ENCODE peak calls at places on chromosomes 4 and X, in four cellular contexts. R, Z, H and U are unnamed samples. For H3K4me1, the result is how much of the 10 kb centered on the place peaks cover.

GRCh38 chr4:62899607-62900364 is 1509.5 kb downstream of the TECRL start:
- DNase-seq in R (no peak), Z (no peak), H (no peak), U (no peak)

GRCh38 chr4:173793937-173794510 is 264.0 kb upstream of the HAND2 start:
- DNase-seq in R (no peak), Z (no peak), H (no peak), U (no peak)

GRCh38 chr4:19309365-19309764 is 942.3 kb upstream of the SLIT2 start:
- DNase-seq in R (no peak), Z (peak), H (no peak), U (no peak)

GRCh38 chrX:154457491-154458115 is 478 bp upstream of the PLXNA3 start:
- DNase-seq in R (no peak), Z (peak), H (no peak), U (peak)

GRCh38 chr4:87150498-87151261 is 69.7 kb downstream of the KLHL8 start:
- DNase-seq in R (peak), Z (peak), H (peak), U (peak)

GRCh38 chrX:38717871-38718270 is 83.4 kb upstream of the MID1IP1 start:
- DNase-seq in R (peak), Z (peak), H (no peak), U (peak)

GRCh38 chr4:128846063-128846462 is 36.6 kb downstream of the JADE1 start:
- DNase-seq in R (peak), Z (no peak), H (no peak), U (peak)

GRCh38 chr4:26226978-26227377 is 93.8 kb upstream of the RBPJ start:
- DNase-seq in R (no peak), Z (no peak), H (no peak), U (no peak)

GRCh38 chr4:108336076-108336475 is 167.3 kb upstream of the LEF1 start:
- DNase-seq in R (no peak), Z (no peak), H (no peak), U (no peak)

GRCh38 chr4:160928482-160928881 is 1235.3 kb downstream of the FSTL5 start:
- DNase-seq in R (no peak), Z (no peak), H (no peak), U (no peak)

GRCh38 chr4:26993541-26993940 is 132.9 kb downstream of the STIM2 start:
- DNase-seq in R (no peak), Z (no peak), H (no peak), U (no peak)

GRCh38 chr4:118281611-118282442 is 71.0 kb downstream of the PRSS12 start:
- DNase-seq in R (no peak), Z (peak), H (no peak), U (peak)

GRCh38 chr4:8754634-8755589 is 116.7 kb downstream of the HMX1 start:
- DNase-seq in R (no peak), Z (no peak), H (no peak), U (peak)

GRCh38 chrX:16199343-16199742 is 32.1 kb downstream of the MAGEB17 start:
- DNase-seq in R (no peak), Z (no peak), H (no peak), U (peak)

GRCh38 chrX:13167444-13168207 is 123.2 kb upstream of the FAM9C start:
- DNase-seq in R (no peak), Z (peak), H (peak), U (no peak)
- H3K27ac ChIP-seq in R (no peak), Z (peak), H (peak), U (peak)

DNA sequence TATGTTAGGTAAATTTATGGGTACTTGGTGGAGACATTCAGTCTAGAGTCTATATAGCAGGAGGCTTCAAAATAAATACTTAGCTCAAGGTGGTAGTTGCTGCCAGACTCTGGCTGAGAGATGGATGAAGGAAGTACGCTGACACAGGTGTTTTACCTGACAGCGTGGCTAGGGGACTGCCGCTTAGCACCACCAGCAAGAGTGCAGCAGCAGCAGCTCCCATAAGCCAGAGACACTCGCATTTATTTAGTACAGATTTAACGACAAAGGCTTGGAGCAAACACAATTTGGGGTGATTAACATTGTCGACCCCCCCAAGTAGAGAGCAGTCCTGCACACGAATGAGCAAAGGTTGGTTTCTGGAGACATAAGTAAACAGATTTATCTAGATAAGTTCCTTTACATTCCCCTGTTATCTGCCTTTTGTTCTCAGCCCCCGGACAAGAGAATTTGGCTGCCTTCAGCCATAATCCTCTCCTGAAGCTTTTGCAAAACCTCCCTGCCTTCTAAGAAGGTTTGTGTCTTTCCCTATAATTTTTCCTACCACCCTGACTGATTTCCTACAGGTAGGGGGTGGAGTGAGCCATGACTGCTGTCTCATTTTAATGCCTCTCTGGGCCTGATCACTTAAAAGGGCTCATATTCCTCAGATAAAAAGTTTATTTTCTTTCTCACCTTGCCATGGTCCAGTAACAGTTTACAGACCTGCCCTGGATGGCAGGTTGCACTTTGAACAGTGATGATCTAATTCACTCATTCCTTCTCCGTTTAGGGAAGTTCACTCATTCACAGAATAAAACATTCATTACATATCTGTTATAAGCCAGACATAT is 64.6 kb downstream of the RHOH start:
- DNase-seq in R (no peak), Z (no peak), H (no peak), U (peak)
- H3K4me1 ChIP-seq in R (under half), Z (under half), H (under half), U (under half)

GRCh38 chr4:98672583-98673281 is 14.3 kb upstream of the TSPAN5 start:
- DNase-seq in R (no peak), Z (no peak), H (no peak), U (no peak)
- TF ChIP-seq CTCF in R (no peak), Z (no peak), H (no peak), U (no peak)

GRCh38 chr4:4860803-4861591 is 1.5 kb downstream of the MSX1 start:
- DNase-seq in R (no peak), Z (peak), H (no peak), U (peak)
- H3K27ac ChIP-seq in R (peak), Z (peak), H (no peak), U (no peak)

GRCh38 chr4:1243451-1244080 is 5.4 kb downstream of the CTBP1 start:
- DNase-seq in R (no peak), Z (peak), H (peak), U (peak)

GRCh38 chr4:1245481-1246051 is 3.4 kb downstream of the CTBP1 start:
- DNase-seq in R (no peak), Z (peak), H (peak), U (peak)

GRCh38 chr4:1244978-1245471 is 3.9 kb downstream of the CTBP1 start:
- DNase-seq in R (no peak), Z (no peak), H (peak), U (peak)

GRCh38 chr4:1242506-1243450 is 6.2 kb downstream of the CTBP1 start:
- DNase-seq in R (no peak), Z (peak), H (peak), U (peak)

GRCh38 chr4:1244081-1244977 is 4.6 kb downstream of the CTBP1 start:
- DNase-seq in R (no peak), Z (peak), H (peak), U (peak)
- H3K4me1 ChIP-seq in R (under half), Z (under half), H (half or more), U (under half)

GRCh38 chr4:165864228-165864627 is 8.8 kb upstream of the TLL1 start:
- DNase-seq in R (peak), Z (no peak), H (no peak), U (no peak)
- TF ChIP-seq CTCF in R (peak), Z (no peak), H (no peak), U (peak)

DNA sequence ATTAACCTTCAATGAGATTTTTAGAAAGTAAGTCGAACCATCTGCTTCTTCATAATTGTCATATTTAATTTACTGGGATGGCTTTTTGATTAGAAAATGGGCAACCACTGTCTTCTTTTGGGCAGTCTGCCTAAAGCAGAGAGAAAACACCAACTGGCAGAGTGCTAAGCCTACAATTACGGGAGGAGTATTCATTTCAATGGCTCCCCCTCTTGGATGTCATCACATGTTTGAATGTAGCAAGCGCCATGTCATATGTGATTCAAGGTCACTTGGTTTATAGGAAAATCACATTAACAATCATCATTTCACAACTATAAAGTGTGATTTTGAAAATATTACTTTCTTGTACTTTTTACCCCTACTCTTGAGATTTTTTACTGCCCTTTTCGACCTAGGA is 261.9 kb downstream of the FRMPD4 start:
- DNase-seq in R (no peak), Z (no peak), H (no peak), U (no peak)
- H3K27ac ChIP-seq in R (no peak), Z (no peak), H (no peak), U (no peak)

GRCh38 chrX:118524344-118524743 is 28.7 kb downstream of the DOCK11 start:
- DNase-seq in R (no peak), Z (no peak), H (no peak), U (no peak)
- H3K4me1 ChIP-seq in R (under half), Z (under half), H (half or more), U (under half)

GRCh38 chr4:24810016-24810415 is 14.6 kb downstream of the SOD3 start:
- DNase-seq in R (no peak), Z (no peak), H (no peak), U (no peak)

GRCh38 chr4:24807611-24808010 is 12.2 kb downstream of the SOD3 start:
- DNase-seq in R (no peak), Z (no peak), H (no peak), U (no peak)

GRCh38 chr4:24808955-24809354 is 13.6 kb downstream of the SOD3 start:
- DNase-seq in R (no peak), Z (no peak), H (no peak), U (no peak)

GRCh38 chr4:24808261-24808660 is 12.9 kb downstream of the SOD3 start:
- DNase-seq in R (no peak), Z (no peak), H (no peak), U (no peak)

DNA sequence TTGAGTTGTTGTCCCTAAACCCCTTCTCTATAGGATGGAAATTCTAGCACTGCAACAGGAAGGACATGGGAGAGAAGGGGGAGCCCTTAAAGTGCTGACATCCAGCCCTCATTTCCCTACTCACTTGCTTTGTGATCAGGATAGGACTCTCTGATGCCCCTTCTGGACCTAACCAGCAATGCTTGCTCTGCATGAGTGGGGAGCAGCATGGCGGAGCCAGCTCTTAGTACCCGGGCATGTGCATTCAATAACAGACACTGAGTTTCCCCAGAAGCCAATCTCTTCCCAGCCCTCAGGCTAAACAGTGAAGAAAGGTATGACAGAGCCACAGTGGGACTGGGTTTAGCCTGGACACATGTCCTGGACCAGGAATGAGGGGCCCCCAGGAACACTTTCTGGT is 14.0 kb downstream of the SOD3 start:
- DNase-seq in R (peak), Z (no peak), H (no peak), U (peak)
- TF ChIP-seq CTCF in R (no peak), Z (no peak), H (no peak), U (peak)